ENCODE peak calls at places on chromosomes 16 and 17, in seven cellular contexts. One of them, this sample, is unnamed.

GRCh38 chr17:81519284-81520020 is 6.9 kb upstream of the ACTG1 start:
- DNase-seq in Peyer's patch: peak
- DNase-seq in endothelial cell of umbilical vein: no peak
- DNase-seq in transverse colon: peak
- DNase-seq in IMR-90: no peak
- DNase-seq in right lobe of liver: peak
- DNase-seq in stomach: peak
- DNase-seq in this sample: no peak

GRCh38 chr17:80005360-80006338 is 30.0 kb downstream of the TBC1D16 start:
- DNase-seq in Peyer's patch: peak
- DNase-seq in endothelial cell of umbilical vein: peak
- DNase-seq in transverse colon: peak
- DNase-seq in IMR-90: peak
- DNase-seq in right lobe of liver: peak
- DNase-seq in stomach: peak
- DNase-seq in this sample: no peak

GRCh38 chr16:74862743-74863244 is 88.2 kb upstream of the FA2H start:
- DNase-seq in Peyer's patch: no peak
- DNase-seq in endothelial cell of umbilical vein: peak
- DNase-seq in transverse colon: no peak
- DNase-seq in IMR-90: peak
- DNase-seq in right lobe of liver: no peak
- DNase-seq in stomach: no peak
- DNase-seq in this sample: no peak

GRCh38 chr16:56048425-56049100 is 142.7 kb upstream of the GNAO1 start:
- DNase-seq in Peyer's patch: no peak
- DNase-seq in endothelial cell of umbilical vein: no peak
- DNase-seq in transverse colon: no peak
- DNase-seq in IMR-90: no peak
- DNase-seq in right lobe of liver: no peak
- DNase-seq in stomach: no peak
- DNase-seq in this sample: no peak

GRCh38 chr16:831571-832443 is 31.3 kb upstream of the GNG13 start:
- DNase-seq in Peyer's patch: no peak
- DNase-seq in endothelial cell of umbilical vein: no peak
- DNase-seq in transverse colon: no peak
- DNase-seq in IMR-90: no peak
- DNase-seq in right lobe of liver: no peak
- DNase-seq in stomach: no peak
- DNase-seq in this sample: no peak

GRCh38 chr17:74610108-74610507 is 13.4 kb downstream of the CD300E start:
- DNase-seq in Peyer's patch: no peak
- DNase-seq in endothelial cell of umbilical vein: no peak
- DNase-seq in transverse colon: no peak
- DNase-seq in IMR-90: no peak
- DNase-seq in right lobe of liver: no peak
- DNase-seq in stomach: no peak
- DNase-seq in this sample: no peak

GRCh38 chr16:56792960-56793359 is 63.0 kb downstream of the NUP93 start:
- DNase-seq in Peyer's patch: no peak
- DNase-seq in endothelial cell of umbilical vein: no peak
- DNase-seq in transverse colon: no peak
- DNase-seq in IMR-90: no peak
- DNase-seq in right lobe of liver: no peak
- DNase-seq in stomach: no peak
- DNase-seq in this sample: no peak

GRCh38 chr17:72466199-72466598 is 345.4 kb downstream of the SOX9 start:
- DNase-seq in Peyer's patch: no peak
- DNase-seq in endothelial cell of umbilical vein: no peak
- DNase-seq in transverse colon: peak
- DNase-seq in IMR-90: peak
- DNase-seq in right lobe of liver: no peak
- DNase-seq in stomach: peak
- DNase-seq in this sample: no peak

GRCh38 chr17:74345433-74346241 is 16.0 kb downstream of the BTBD17 start:
- DNase-seq in Peyer's patch: no peak
- DNase-seq in endothelial cell of umbilical vein: peak
- DNase-seq in transverse colon: no peak
- DNase-seq in IMR-90: no peak
- DNase-seq in right lobe of liver: no peak
- DNase-seq in stomach: no peak
- DNase-seq in this sample: no peak

GRCh38 chr16:85969159-85969558 is 70.2 kb downstream of the IRF8 start:
- DNase-seq in Peyer's patch: no peak
- DNase-seq in endothelial cell of umbilical vein: no peak
- DNase-seq in transverse colon: no peak
- DNase-seq in IMR-90: peak
- DNase-seq in right lobe of liver: no peak
- DNase-seq in stomach: no peak
- DNase-seq in this sample: no peak

GRCh38 chr16:62079236-62079635 is 43.0 kb upstream of the CDH8 start:
- DNase-seq in Peyer's patch: no peak
- DNase-seq in endothelial cell of umbilical vein: no peak
- DNase-seq in transverse colon: no peak
- DNase-seq in IMR-90: no peak
- DNase-seq in right lobe of liver: no peak
- DNase-seq in stomach: no peak
- DNase-seq in this sample: no peak

GRCh38 chr17:44916781-44917241 is 1.5 kb upstream of the GFAP start:
- DNase-seq in Peyer's patch: no peak
- DNase-seq in endothelial cell of umbilical vein: peak
- DNase-seq in transverse colon: peak
- DNase-seq in IMR-90: peak
- DNase-seq in right lobe of liver: peak
- DNase-seq in stomach: no peak
- DNase-seq in this sample: no peak

GRCh38 chr17:36205637-36206458 is 5.0 kb upstream of the CCL4L2 start:
- DNase-seq in Peyer's patch: no peak
- DNase-seq in endothelial cell of umbilical vein: no peak
- DNase-seq in transverse colon: no peak
- DNase-seq in IMR-90: no peak
- DNase-seq in right lobe of liver: no peak
- DNase-seq in stomach: no peak
- DNase-seq in this sample: no peak

DNA sequence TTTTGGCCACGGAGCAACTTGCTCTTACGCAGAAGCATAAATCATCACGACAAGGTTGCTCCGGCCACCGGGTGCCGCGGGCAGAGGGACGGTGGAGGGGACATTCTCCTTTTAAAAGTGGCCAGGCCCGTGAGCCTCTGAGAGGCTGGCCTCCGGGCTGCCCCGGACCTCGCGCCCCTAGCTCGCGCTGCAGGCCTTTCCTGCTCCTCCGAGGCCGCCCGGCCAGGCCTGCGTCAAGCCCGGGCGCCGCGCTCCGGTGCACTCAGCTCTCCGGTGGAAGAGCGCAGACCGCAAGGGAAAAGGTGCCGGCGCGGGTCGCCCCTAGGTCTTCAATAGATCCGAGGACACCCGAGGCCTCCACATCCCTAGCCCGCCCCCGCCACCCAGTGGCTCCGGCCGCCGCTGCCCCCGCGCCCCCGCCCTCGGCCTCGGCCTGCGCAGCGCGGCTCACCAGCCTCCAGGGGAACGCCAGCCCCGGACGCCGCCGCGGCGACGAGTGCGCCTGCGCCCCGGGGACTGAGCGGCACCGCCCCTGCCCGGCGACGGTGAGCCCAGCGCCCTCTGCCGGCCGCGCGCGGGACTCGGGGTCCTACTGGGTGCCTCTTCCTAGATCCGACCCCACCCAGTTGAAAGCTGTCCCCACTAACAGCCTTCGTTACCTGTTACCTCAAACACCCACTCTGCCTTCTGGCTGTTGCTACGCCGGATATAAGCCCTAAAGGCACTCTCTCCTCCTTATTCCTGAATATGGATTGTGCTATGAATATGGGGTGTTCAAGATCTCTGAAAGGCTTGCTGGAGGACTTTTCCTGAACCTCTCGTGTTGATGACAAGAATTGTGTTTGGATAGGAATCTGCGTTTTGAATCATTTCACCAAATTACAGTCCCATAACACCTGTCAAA is at the start of gene LYRM9:
- DNase-seq in Peyer's patch: peak
- DNase-seq in endothelial cell of umbilical vein: peak
- DNase-seq in transverse colon: peak
- DNase-seq in IMR-90: peak
- DNase-seq in right lobe of liver: peak
- DNase-seq in stomach: peak
- DNase-seq in this sample: no peak
- H3K27ac ChIP-seq in Peyer's patch: peak
- H3K27ac ChIP-seq in endothelial cell of umbilical vein: peak
- H3K27ac ChIP-seq in transverse colon: peak
- H3K27ac ChIP-seq in IMR-90: peak
- H3K27ac ChIP-seq in right lobe of liver: peak
- H3K27ac ChIP-seq in stomach: peak
- H3K27ac ChIP-seq in this sample: peak

DNA sequence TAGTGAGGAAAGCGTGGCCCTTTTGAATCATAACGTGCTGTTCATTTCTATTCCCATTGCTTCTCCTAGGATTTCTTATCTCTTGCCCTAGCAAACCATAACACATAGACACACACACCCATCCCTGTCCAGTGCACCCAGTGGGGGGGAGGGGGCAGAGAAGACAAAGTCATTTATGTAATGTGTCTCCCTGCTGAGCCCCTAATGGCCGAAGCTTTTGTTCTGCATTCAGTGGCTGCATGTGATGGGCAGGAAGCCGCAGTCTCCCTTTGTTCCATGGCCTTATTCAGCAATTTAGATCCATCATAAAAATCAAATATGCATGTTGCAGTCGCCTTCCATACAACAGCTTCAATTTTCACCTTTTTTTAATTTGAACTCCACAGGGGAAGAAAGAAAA is 325.4 kb downstream of the ZFHX3 start:
- DNase-seq in Peyer's patch: no peak
- DNase-seq in endothelial cell of umbilical vein: no peak
- DNase-seq in transverse colon: no peak
- DNase-seq in IMR-90: no peak
- DNase-seq in right lobe of liver: no peak
- DNase-seq in stomach: no peak
- DNase-seq in this sample: no peak
- H3K4me3 ChIP-seq in Peyer's patch: no peak
- H3K4me3 ChIP-seq in endothelial cell of umbilical vein: no peak
- H3K4me3 ChIP-seq in transverse colon: no peak
- H3K4me3 ChIP-seq in IMR-90: no peak
- H3K4me3 ChIP-seq in right lobe of liver: no peak
- H3K4me3 ChIP-seq in stomach: no peak
- H3K4me3 ChIP-seq in this sample: no peak

GRCh38 chr17:19507673-19508326 is 25.9 kb upstream of the SLC47A1 start:
- DNase-seq in Peyer's patch: peak
- DNase-seq in endothelial cell of umbilical vein: peak
- DNase-seq in transverse colon: peak
- DNase-seq in IMR-90: peak
- DNase-seq in right lobe of liver: peak
- DNase-seq in stomach: peak
- DNase-seq in this sample: no peak
- TF ChIP-seq POLR2A in Peyer's patch: peak
- TF ChIP-seq POLR2A in endothelial cell of umbilical vein: no peak
- TF ChIP-seq POLR2A in transverse colon: peak
- TF ChIP-seq POLR2A in IMR-90: no peak
- TF ChIP-seq POLR2A in right lobe of liver: no peak
- TF ChIP-seq POLR2A in stomach: no peak
- TF ChIP-seq POLR2A in this sample: no peak

GRCh38 chr17:14301761-14302401 is 1.0 kb downstream of the HS3ST3B1 start:
- DNase-seq in Peyer's patch: peak
- DNase-seq in endothelial cell of umbilical vein: peak
- DNase-seq in transverse colon: peak
- DNase-seq in IMR-90: peak
- DNase-seq in right lobe of liver: peak
- DNase-seq in stomach: peak
- DNase-seq in this sample: no peak

GRCh38 chr17:14302421-14303099 is 1.7 kb downstream of the HS3ST3B1 start:
- DNase-seq in Peyer's patch: peak
- DNase-seq in endothelial cell of umbilical vein: peak
- DNase-seq in transverse colon: peak
- DNase-seq in IMR-90: peak
- DNase-seq in right lobe of liver: peak
- DNase-seq in stomach: peak
- DNase-seq in this sample: no peak

GRCh38 chr17:14299261-14300093 is 1.4 kb upstream of the HS3ST3B1 start:
- DNase-seq in Peyer's patch: peak
- DNase-seq in endothelial cell of umbilical vein: peak
- DNase-seq in transverse colon: peak
- DNase-seq in IMR-90: no peak
- DNase-seq in right lobe of liver: peak
- DNase-seq in stomach: peak
- DNase-seq in this sample: no peak

GRCh38 chr17:14300628-14301278 is at the start of gene HS3ST3B1:
- DNase-seq in Peyer's patch: peak
- DNase-seq in endothelial cell of umbilical vein: peak
- DNase-seq in transverse colon: peak
- DNase-seq in IMR-90: peak
- DNase-seq in right lobe of liver: peak
- DNase-seq in stomach: peak
- DNase-seq in this sample: peak

DNA sequence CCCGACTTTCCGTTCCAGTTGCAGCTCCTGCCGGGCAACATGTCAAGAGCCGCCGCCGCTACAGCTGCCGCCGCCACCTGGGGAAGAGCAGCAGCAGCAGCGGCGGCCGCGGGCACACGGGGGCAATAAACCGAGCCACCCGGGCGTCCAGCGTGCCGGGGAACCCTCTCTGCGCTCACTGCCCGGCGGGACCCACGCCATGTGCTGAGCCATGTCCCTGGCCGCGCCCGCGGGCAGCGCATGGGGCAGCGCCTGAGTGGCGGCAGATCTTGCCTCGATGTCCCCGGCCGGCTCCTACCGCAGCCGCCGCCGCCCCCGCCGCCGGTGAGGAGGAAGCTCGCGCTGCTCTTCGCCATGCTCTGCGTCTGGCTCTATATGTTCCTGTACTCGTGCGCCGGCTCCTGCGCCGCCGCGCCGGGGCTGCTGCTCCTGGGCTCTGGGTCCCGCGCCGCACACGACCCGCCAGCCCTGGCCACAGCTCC is 439 bp downstream of the HS3ST3B1 start:
- DNase-seq in Peyer's patch: no peak
- DNase-seq in endothelial cell of umbilical vein: no peak
- DNase-seq in transverse colon: no peak
- DNase-seq in IMR-90: no peak
- DNase-seq in right lobe of liver: no peak
- DNase-seq in stomach: peak
- DNase-seq in this sample: no peak
- H3K27ac ChIP-seq in Peyer's patch: peak
- H3K27ac ChIP-seq in endothelial cell of umbilical vein: no peak
- H3K27ac ChIP-seq in transverse colon: peak
- H3K27ac ChIP-seq in IMR-90: peak
- H3K27ac ChIP-seq in right lobe of liver: peak
- H3K27ac ChIP-seq in stomach: peak
- H3K27ac ChIP-seq in this sample: peak

GRCh38 chr16:87178177-87178863 is 138.9 kb downstream of the C16orf95 start:
- DNase-seq in Peyer's patch: no peak
- DNase-seq in endothelial cell of umbilical vein: peak
- DNase-seq in transverse colon: no peak
- DNase-seq in IMR-90: no peak
- DNase-seq in right lobe of liver: no peak
- DNase-seq in stomach: no peak
- DNase-seq in this sample: no peak
- H3K4me3 ChIP-seq in Peyer's patch: no peak
- H3K4me3 ChIP-seq in endothelial cell of umbilical vein: no peak
- H3K4me3 ChIP-seq in transverse colon: no peak
- H3K4me3 ChIP-seq in IMR-90: no peak
- H3K4me3 ChIP-seq in right lobe of liver: no peak
- H3K4me3 ChIP-seq in stomach: no peak
- H3K4me3 ChIP-seq in this sample: no peak

GRCh38 chr17:1003972-1004768 is 7.2 kb downstream of the TIMM22 start:
- DNase-seq in Peyer's patch: no peak
- DNase-seq in endothelial cell of umbilical vein: peak
- DNase-seq in transverse colon: no peak
- DNase-seq in IMR-90: no peak
- DNase-seq in right lobe of liver: no peak
- DNase-seq in stomach: peak
- DNase-seq in this sample: no peak
- TF ChIP-seq POLR2A in Peyer's patch: no peak
- TF ChIP-seq POLR2A in endothelial cell of umbilical vein: no peak
- TF ChIP-seq POLR2A in transverse colon: no peak
- TF ChIP-seq POLR2A in IMR-90: no peak
- TF ChIP-seq POLR2A in right lobe of liver: no peak
- TF ChIP-seq POLR2A in stomach: no peak
- TF ChIP-seq POLR2A in this sample: no peak

This sample was measured in esophagus squamous epithelium.